ENCODE peak calls at places on chromosomes 11 and 22, in eight cellular contexts. One of them, this sample, is unnamed.

GRCh38 chr11:19311306-19312030 is 70.7 kb upstream of the E2F8 start:
- DNase-seq in esophagus squamous epithelium: no peak
- DNase-seq in epithelial cell of esophagus: peak; percentile 57
- DNase-seq in astrocyte of the spinal cord: peak; percentile 47
- DNase-seq in mesendoderm: peak; percentile 59
- DNase-seq in AG10803: peak; percentile 51
- DNase-seq in tibial nerve: peak; percentile 66
- DNase-seq in fibroblast of the aortic adventitia: peak; percentile 76
- DNase-seq in this sample: peak; percentile 79

GRCh38 chr11:60783141-60783484 is 2.0 kb upstream of the MS4A10 start:
- DNase-seq in esophagus squamous epithelium: no peak
- DNase-seq in epithelial cell of esophagus: no peak
- DNase-seq in astrocyte of the spinal cord: no peak
- DNase-seq in mesendoderm: no peak
- DNase-seq in AG10803: no peak
- DNase-seq in tibial nerve: no peak
- DNase-seq in fibroblast of the aortic adventitia: no peak
- DNase-seq in this sample: no peak

GRCh38 chr22:30804626-30805025 is 110.0 kb downstream of the OSBP2 start:
- DNase-seq in esophagus squamous epithelium: no peak
- DNase-seq in epithelial cell of esophagus: no peak
- DNase-seq in astrocyte of the spinal cord: no peak
- DNase-seq in mesendoderm: no peak
- DNase-seq in AG10803: no peak
- DNase-seq in tibial nerve: no peak
- DNase-seq in fibroblast of the aortic adventitia: no peak
- DNase-seq in this sample: no peak

GRCh38 chr22:28894320-28894719 is 10.9 kb downstream of the ZNRF3 start:
- DNase-seq in esophagus squamous epithelium: no peak
- DNase-seq in epithelial cell of esophagus: peak; percentile 91
- DNase-seq in astrocyte of the spinal cord: no peak
- DNase-seq in mesendoderm: no peak
- DNase-seq in AG10803: no peak
- DNase-seq in tibial nerve: no peak
- DNase-seq in fibroblast of the aortic adventitia: no peak
- DNase-seq in this sample: peak; percentile 47

GRCh38 chr11:43934359-43935130 is 7.9 kb upstream of the C11orf96 start:
- DNase-seq in esophagus squamous epithelium: no peak
- DNase-seq in epithelial cell of esophagus: no peak
- DNase-seq in astrocyte of the spinal cord: no peak
- DNase-seq in mesendoderm: no peak
- DNase-seq in AG10803: no peak
- DNase-seq in tibial nerve: no peak
- DNase-seq in fibroblast of the aortic adventitia: no peak
- DNase-seq in this sample: no peak

GRCh38 chr11:130979386-130979972 is 63.2 kb upstream of the SNX19 start:
- DNase-seq in esophagus squamous epithelium: no peak
- DNase-seq in epithelial cell of esophagus: peak; percentile 72
- DNase-seq in astrocyte of the spinal cord: peak; percentile 39
- DNase-seq in mesendoderm: peak; percentile 53
- DNase-seq in AG10803: peak; percentile 42
- DNase-seq in tibial nerve: no peak
- DNase-seq in fibroblast of the aortic adventitia: peak; percentile 60
- DNase-seq in this sample: no peak

GRCh38 chr11:108498046-108498815 is at the start of gene POGLUT3:
- DNase-seq in esophagus squamous epithelium: no peak
- DNase-seq in epithelial cell of esophagus: no peak
- DNase-seq in astrocyte of the spinal cord: peak; percentile 55
- DNase-seq in mesendoderm: peak; percentile 68
- DNase-seq in AG10803: peak; percentile 41
- DNase-seq in tibial nerve: no peak
- DNase-seq in fibroblast of the aortic adventitia: peak; percentile 28
- DNase-seq in this sample: peak; percentile 62

GRCh38 chr22:44403166-44403565 is 90.4 kb upstream of the SHISAL1 start:
- DNase-seq in esophagus squamous epithelium: no peak
- DNase-seq in epithelial cell of esophagus: no peak
- DNase-seq in astrocyte of the spinal cord: no peak
- DNase-seq in mesendoderm: no peak
- DNase-seq in AG10803: no peak
- DNase-seq in tibial nerve: no peak
- DNase-seq in fibroblast of the aortic adventitia: no peak
- DNase-seq in this sample: no peak

GRCh38 chr11:112748713-112749481 is 212.3 kb upstream of the NCAM1 start:
- DNase-seq in esophagus squamous epithelium: no peak
- DNase-seq in epithelial cell of esophagus: no peak
- DNase-seq in astrocyte of the spinal cord: no peak
- DNase-seq in mesendoderm: no peak
- DNase-seq in AG10803: no peak
- DNase-seq in tibial nerve: no peak
- DNase-seq in fibroblast of the aortic adventitia: no peak
- DNase-seq in this sample: no peak

GRCh38 chr11:78253797-78254196 is 65.1 kb downstream of the USP35 start:
- DNase-seq in esophagus squamous epithelium: no peak
- DNase-seq in epithelial cell of esophagus: peak; percentile 31
- DNase-seq in astrocyte of the spinal cord: peak; percentile 16
- DNase-seq in mesendoderm: no peak
- DNase-seq in AG10803: no peak
- DNase-seq in tibial nerve: no peak
- DNase-seq in fibroblast of the aortic adventitia: no peak
- DNase-seq in this sample: no peak

GRCh38 chr11:116707746-116708145 is 65.0 kb downstream of the BUD13 start:
- DNase-seq in esophagus squamous epithelium: no peak
- DNase-seq in epithelial cell of esophagus: peak; percentile 63
- DNase-seq in astrocyte of the spinal cord: no peak
- DNase-seq in mesendoderm: no peak
- DNase-seq in AG10803: no peak
- DNase-seq in tibial nerve: no peak
- DNase-seq in fibroblast of the aortic adventitia: no peak
- DNase-seq in this sample: no peak

GRCh38 chr11:131583823-131584222 is 213.4 kb downstream of the NTM start:
- DNase-seq in esophagus squamous epithelium: no peak
- DNase-seq in epithelial cell of esophagus: no peak
- DNase-seq in astrocyte of the spinal cord: no peak
- DNase-seq in mesendoderm: no peak
- DNase-seq in AG10803: no peak
- DNase-seq in tibial nerve: no peak
- DNase-seq in fibroblast of the aortic adventitia: no peak
- DNase-seq in this sample: no peak

GRCh38 chr22:43992331-43992821 is 31.7 kb upstream of the PARVB start:
- DNase-seq in esophagus squamous epithelium: no peak
- DNase-seq in epithelial cell of esophagus: no peak
- DNase-seq in astrocyte of the spinal cord: peak; percentile 68
- DNase-seq in mesendoderm: no peak
- DNase-seq in AG10803: peak; percentile 85
- DNase-seq in tibial nerve: no peak
- DNase-seq in fibroblast of the aortic adventitia: peak; percentile 42
- DNase-seq in this sample: peak; percentile 14

GRCh38 chr22:40239345-40239683 is 61.6 kb downstream of the TNRC6B start:
- DNase-seq in esophagus squamous epithelium: no peak
- DNase-seq in epithelial cell of esophagus: no peak
- DNase-seq in astrocyte of the spinal cord: no peak
- DNase-seq in mesendoderm: no peak
- DNase-seq in AG10803: no peak
- DNase-seq in tibial nerve: no peak
- DNase-seq in fibroblast of the aortic adventitia: no peak
- DNase-seq in this sample: no peak

GRCh38 chr11:64360403-64360980 is 1.5 kb downstream of the RPS6KA4 start:
- DNase-seq in esophagus squamous epithelium: no peak
- DNase-seq in epithelial cell of esophagus: no peak
- DNase-seq in astrocyte of the spinal cord: no peak
- DNase-seq in mesendoderm: no peak
- DNase-seq in AG10803: no peak
- DNase-seq in tibial nerve: no peak
- DNase-seq in fibroblast of the aortic adventitia: no peak
- DNase-seq in this sample: no peak
- H3K4me3 ChIP-seq in esophagus squamous epithelium: peak overlapping the region; percentile 97
- H3K4me3 ChIP-seq in epithelial cell of esophagus: peak overlapping the region; percentile 83
- H3K4me3 ChIP-seq in astrocyte of the spinal cord: peak overlapping the region; percentile 56
- H3K4me3 ChIP-seq in mesendoderm: no peak overlapping the region
- H3K4me3 ChIP-seq in AG10803: no peak overlapping the region
- H3K4me3 ChIP-seq in tibial nerve: peak overlapping the region; percentile 85
- H3K4me3 ChIP-seq in fibroblast of the aortic adventitia: peak overlapping the region; percentile 92
- H3K4me3 ChIP-seq in this sample: no peak overlapping the region

GRCh38 chr11:64787526-64788320 is 9.4 kb upstream of the SF1 start:
- DNase-seq in esophagus squamous epithelium: no peak
- DNase-seq in epithelial cell of esophagus: peak; percentile 64
- DNase-seq in astrocyte of the spinal cord: peak; percentile 32
- DNase-seq in mesendoderm: peak; percentile 65
- DNase-seq in AG10803: peak; percentile 31
- DNase-seq in tibial nerve: no peak
- DNase-seq in fibroblast of the aortic adventitia: peak; percentile 53
- DNase-seq in this sample: peak; percentile 48

GRCh38 chr11:64788321-64789215 is 10.2 kb upstream of the SF1 start:
- DNase-seq in esophagus squamous epithelium: no peak
- DNase-seq in epithelial cell of esophagus: no peak
- DNase-seq in astrocyte of the spinal cord: no peak
- DNase-seq in mesendoderm: no peak
- DNase-seq in AG10803: no peak
- DNase-seq in tibial nerve: no peak
- DNase-seq in fibroblast of the aortic adventitia: no peak
- DNase-seq in this sample: no peak

GRCh38 chr11:64786308-64786707 is 8.0 kb upstream of the SF1 start:
- DNase-seq in esophagus squamous epithelium: no peak
- DNase-seq in epithelial cell of esophagus: no peak
- DNase-seq in astrocyte of the spinal cord: no peak
- DNase-seq in mesendoderm: no peak
- DNase-seq in AG10803: no peak
- DNase-seq in tibial nerve: no peak
- DNase-seq in fibroblast of the aortic adventitia: no peak
- DNase-seq in this sample: no peak

GRCh38 chr11:64789331-64790204 is 11.2 kb upstream of the SF1 start:
- DNase-seq in esophagus squamous epithelium: no peak
- DNase-seq in epithelial cell of esophagus: no peak
- DNase-seq in astrocyte of the spinal cord: no peak
- DNase-seq in mesendoderm: no peak
- DNase-seq in AG10803: no peak
- DNase-seq in tibial nerve: no peak
- DNase-seq in fibroblast of the aortic adventitia: no peak
- DNase-seq in this sample: no peak

DNA sequence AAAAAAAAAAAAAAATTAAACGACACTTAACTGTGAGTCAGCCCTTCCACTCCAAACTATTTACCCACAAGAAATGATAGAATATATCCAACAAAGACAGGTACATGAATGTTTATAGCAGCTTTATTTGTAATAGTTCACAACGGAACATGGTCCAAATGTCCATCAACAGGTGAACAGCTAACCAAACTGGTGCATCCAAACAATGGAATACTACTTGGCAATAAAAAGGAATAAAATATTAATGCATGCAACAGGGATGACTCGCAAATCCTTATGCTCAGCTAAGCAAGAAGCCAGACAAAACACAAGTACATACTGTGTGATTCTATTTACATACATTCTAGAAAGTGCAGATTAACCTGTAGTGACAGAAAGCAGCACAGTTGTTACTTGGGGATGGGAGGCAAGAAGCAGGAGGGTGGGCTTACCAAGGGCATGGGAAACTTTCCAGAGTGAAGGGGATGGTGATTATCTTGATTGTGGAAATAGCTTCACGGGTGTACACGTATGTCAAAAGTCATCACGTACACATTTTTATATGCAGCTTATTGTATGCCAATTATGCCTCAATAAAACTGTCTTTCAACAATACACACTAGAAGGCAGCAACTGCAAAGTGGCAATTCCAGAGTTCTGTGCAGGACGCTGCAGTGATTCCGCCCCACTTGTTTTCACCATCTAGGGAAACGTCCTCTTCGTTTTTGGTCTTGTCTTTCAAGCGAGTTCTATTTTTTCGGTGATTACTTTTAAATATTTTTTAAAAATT is 6.7 kb upstream of the SF1 start:
- DNase-seq in esophagus squamous epithelium: no peak
- DNase-seq in epithelial cell of esophagus: no peak
- DNase-seq in astrocyte of the spinal cord: no peak
- DNase-seq in mesendoderm: no peak
- DNase-seq in AG10803: no peak
- DNase-seq in tibial nerve: no peak
- DNase-seq in fibroblast of the aortic adventitia: no peak
- DNase-seq in this sample: no peak
- H3K4me3 ChIP-seq in esophagus squamous epithelium: no peak overlapping the region
- H3K4me3 ChIP-seq in epithelial cell of esophagus: no peak overlapping the region
- H3K4me3 ChIP-seq in astrocyte of the spinal cord: no peak overlapping the region
- H3K4me3 ChIP-seq in mesendoderm: no peak overlapping the region
- H3K4me3 ChIP-seq in AG10803: no peak overlapping the region
- H3K4me3 ChIP-seq in tibial nerve: no peak overlapping the region
- H3K4me3 ChIP-seq in fibroblast of the aortic adventitia: no peak overlapping the region
- H3K4me3 ChIP-seq in this sample: no peak overlapping the region

DNA sequence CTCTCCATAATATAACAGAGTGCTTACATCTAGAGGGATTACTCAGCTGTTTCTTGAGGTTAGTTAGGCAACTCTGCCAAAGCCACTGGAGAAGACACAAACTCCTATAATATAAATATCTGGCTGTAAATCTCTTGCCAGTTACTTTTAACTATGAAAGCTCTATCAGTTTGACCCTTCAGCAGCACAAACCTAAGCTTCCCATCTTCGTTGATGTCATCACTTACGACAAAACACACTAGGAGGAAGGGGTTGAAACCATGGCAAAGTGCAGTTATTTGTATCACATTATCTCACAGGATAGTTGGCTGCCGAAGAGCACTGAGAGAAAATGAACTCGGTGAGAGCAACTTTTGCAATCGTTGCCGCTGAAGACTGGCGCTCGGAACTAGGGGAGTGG is 922.1 kb downstream of the OPCML start:
- DNase-seq in esophagus squamous epithelium: no peak
- DNase-seq in epithelial cell of esophagus: no peak
- DNase-seq in astrocyte of the spinal cord: peak; percentile 41
- DNase-seq in mesendoderm: no peak
- DNase-seq in AG10803: peak; percentile 52
- DNase-seq in tibial nerve: no peak
- DNase-seq in fibroblast of the aortic adventitia: no peak
- DNase-seq in this sample: no peak
- H3K4me3 ChIP-seq in esophagus squamous epithelium: no peak overlapping the region
- H3K4me3 ChIP-seq in epithelial cell of esophagus: no peak overlapping the region
- H3K4me3 ChIP-seq in astrocyte of the spinal cord: no peak overlapping the region
- H3K4me3 ChIP-seq in mesendoderm: no peak overlapping the region
- H3K4me3 ChIP-seq in AG10803: no peak overlapping the region
- H3K4me3 ChIP-seq in tibial nerve: no peak overlapping the region
- H3K4me3 ChIP-seq in fibroblast of the aortic adventitia: no peak overlapping the region
- H3K4me3 ChIP-seq in this sample: no peak overlapping the region

DNA sequence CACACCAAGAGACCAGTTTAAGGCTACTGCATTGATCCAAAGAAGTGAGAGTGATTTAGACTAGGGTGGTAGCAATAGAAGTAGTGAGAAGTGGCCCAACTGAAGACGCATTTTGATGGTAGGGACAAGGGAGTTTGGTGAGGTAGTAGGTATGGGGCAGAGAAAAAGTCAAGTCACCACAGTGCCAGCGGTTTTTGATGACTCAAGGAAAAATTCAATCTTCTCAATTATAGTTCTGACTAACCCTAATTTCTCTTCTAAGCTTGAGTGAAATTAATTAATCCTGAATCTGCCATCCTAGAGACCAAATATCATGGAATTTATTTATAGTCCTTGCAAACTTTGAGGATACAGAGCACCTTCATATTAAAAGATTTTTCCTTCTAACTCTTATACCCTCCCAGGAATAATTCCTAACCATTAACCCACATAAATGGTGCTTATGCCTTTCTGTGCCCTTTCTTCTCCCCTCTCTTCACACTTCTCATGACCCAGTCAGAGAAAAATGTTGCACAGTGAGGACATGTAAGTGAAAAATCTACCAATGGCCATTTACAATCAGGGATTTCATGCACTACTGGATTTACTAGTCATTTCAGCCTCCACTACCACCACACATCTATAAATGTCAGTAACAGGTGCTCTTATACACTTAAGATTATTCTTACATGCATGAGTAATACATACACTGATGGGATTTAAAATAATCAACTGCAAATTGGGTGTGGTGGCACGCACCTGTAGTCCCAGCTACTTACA is 45.9 kb upstream of the ARHGAP32 start:
- DNase-seq in esophagus squamous epithelium: no peak
- DNase-seq in epithelial cell of esophagus: no peak
- DNase-seq in astrocyte of the spinal cord: no peak
- DNase-seq in mesendoderm: no peak
- DNase-seq in AG10803: no peak
- DNase-seq in tibial nerve: no peak
- DNase-seq in fibroblast of the aortic adventitia: no peak
- DNase-seq in this sample: no peak
- H3K4me3 ChIP-seq in esophagus squamous epithelium: no peak overlapping the region
- H3K4me3 ChIP-seq in epithelial cell of esophagus: no peak overlapping the region
- H3K4me3 ChIP-seq in astrocyte of the spinal cord: no peak overlapping the region
- H3K4me3 ChIP-seq in mesendoderm: no peak overlapping the region
- H3K4me3 ChIP-seq in AG10803: no peak overlapping the region
- H3K4me3 ChIP-seq in tibial nerve: no peak overlapping the region
- H3K4me3 ChIP-seq in fibroblast of the aortic adventitia: no peak overlapping the region
- H3K4me3 ChIP-seq in this sample: no peak overlapping the region

This sample was measured in thyroid gland.